ENCODE peak calls at places on chromosomes 16 and 17, in six cellular contexts. P is neuronal stem cell, V is mesenchymal stem cell, B is IMR-90, T is H9, J is mesendoderm. U is an unnamed sample. For H3K79me1, the result is how much of the 10 kb centered on the place peaks cover.

GRCh38 chr16:76444823-76445222 is 167.6 kb downstream of the CNTNAP4 start:
- DNase-seq in V (no peak), J (no peak), P (no peak), T (no peak), B (no peak), U (no peak)

GRCh38 chr17:13825526-13826040 is 223.9 kb upstream of the HS3ST3A1 start:
- DNase-seq in T (no peak), B (no peak), P (no peak), J (peak), V (no peak), U (no peak)

GRCh38 chr17:73998246-73999220 is 204.9 kb upstream of the RPL38 start:
- DNase-seq in T (peak), P (no peak), J (peak), B (no peak), V (no peak), U (peak)

GRCh38 chr17:13027246-13027645 is 9.4 kb upstream of the ELAC2 start:
- DNase-seq in J (no peak), B (peak), V (no peak), T (no peak), P (no peak), U (no peak)

GRCh38 chr16:1097800-1098199 is 1.8 kb upstream of the C1QTNF8 start:
- DNase-seq in P (no peak), V (no peak), T (no peak), B (no peak), J (no peak), U (no peak)

GRCh38 chr16:82995927-82996441 is 369.2 kb downstream of the CDH13 start:
- DNase-seq in B (peak), V (peak), P (no peak), T (no peak), J (no peak), U (no peak)

GRCh38 chr16:79970551-79971236 is 370.2 kb upstream of the MAF start:
- DNase-seq in P (no peak), B (no peak), V (peak), J (peak), T (no peak), U (no peak)

GRCh38 chr16:27407158-27407557 is 5.2 kb downstream of the IL21R start:
- DNase-seq in J (no peak), B (no peak), V (no peak), P (no peak), T (no peak), U (no peak)

GRCh38 chr17:71919896-71920295 is 200.9 kb upstream of the SOX9 start:
- DNase-seq in T (no peak), J (no peak), P (no peak), V (no peak), B (no peak), U (no peak)

GRCh38 chr17:4142107-4142900 is 526 bp downstream of the ZZEF1 start:
- DNase-seq in P (no peak), J (peak), T (no peak), B (peak), V (peak), U (no peak)

GRCh38 chr16:87160218-87160617 is 157.0 kb downstream of the C16orf95 start:
- DNase-seq in T (no peak), B (no peak), V (peak), J (no peak), P (no peak), U (no peak)

GRCh38 chr16:67011274-67011673 is 17.7 kb upstream of the CBFB start:
- DNase-seq in P (no peak), B (no peak), J (no peak), T (no peak), V (no peak), U (no peak)

GRCh38 chr17:60142872-60143499 is 6.8 kb upstream of the CA4 start:
- DNase-seq in J (peak), V (peak), B (peak), T (peak), P (peak), U (no peak)

GRCh38 chr16:8355714-8356113 is 234.6 kb downstream of the TMEM114 start:
- DNase-seq in V (no peak), J (peak), P (no peak), T (no peak), B (no peak), U (no peak)

GRCh38 chr16:89971495-89972243 is 23.1 kb downstream of the DEF8 start:
- DNase-seq in P (no peak), T (no peak), V (no peak), J (no peak), B (no peak), U (no peak)

GRCh38 chr17:74085434-74085833 is 118.0 kb upstream of the RPL38 start:
- DNase-seq in J (peak), B (no peak), T (peak), V (no peak), P (no peak), U (peak)

GRCh38 chr17:78372811-78373210 is 5.6 kb upstream of the PGS1 start:
- DNase-seq in J (no peak), V (no peak), P (no peak), T (no peak), B (no peak), U (no peak)
- H3K79me1 ChIP-seq in J (under half), V (under half), P (under half), T (under half), B (under half), U (under half)

GRCh38 chr17:28745052-28745776 is 1.4 kb downstream of the TRAF4 start:
- DNase-seq in T (peak), V (peak), B (peak), J (peak), P (peak), U (no peak)
- H3K79me1 ChIP-seq in T (under half), V (under half), B (under half), J (under half), P (under half), U (under half)

DNA sequence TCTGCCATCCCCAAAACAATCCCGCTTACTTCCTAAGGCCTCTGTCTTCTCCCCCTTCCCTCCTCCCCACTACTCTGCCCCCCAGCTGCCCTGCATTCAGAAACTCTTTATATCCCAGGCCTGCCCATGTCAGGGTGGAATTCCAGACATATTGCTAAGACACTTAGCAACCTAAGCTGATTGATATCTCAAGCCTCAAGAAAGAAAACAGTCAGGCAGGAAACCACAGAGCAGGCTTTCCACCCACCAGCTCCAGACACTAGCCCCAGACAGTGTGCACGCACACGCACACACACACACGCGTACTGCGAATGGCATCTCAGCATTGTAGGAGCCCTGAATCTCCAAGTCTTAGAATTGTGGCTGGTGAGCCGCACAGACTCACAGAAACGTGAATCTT is 8.9 kb upstream of the LPCAT2 start:
- DNase-seq in T (no peak), V (peak), J (peak), P (no peak), B (peak), U (no peak)
- H3K79me1 ChIP-seq in T (under half), V (under half), J (under half), P (under half), B (under half), U (under half)

GRCh38 chr17:9237661-9238301 is 216.5 kb downstream of the NTN1 start:
- DNase-seq in V (no peak), P (peak), J (peak), B (no peak), T (no peak), U (no peak)

GRCh38 chr17:9235346-9235745 is 214.0 kb downstream of the NTN1 start:
- DNase-seq in J (no peak), B (no peak), P (no peak), T (no peak), V (no peak), U (no peak)

GRCh38 chr17:9238340-9239259 is 217.3 kb downstream of the NTN1 start:
- DNase-seq in B (no peak), T (no peak), P (no peak), V (no peak), J (no peak), U (no peak)

GRCh38 chr17:9236286-9237052 is 215.2 kb downstream of the NTN1 start:
- DNase-seq in B (no peak), T (no peak), J (no peak), V (no peak), P (no peak), U (no peak)

DNA sequence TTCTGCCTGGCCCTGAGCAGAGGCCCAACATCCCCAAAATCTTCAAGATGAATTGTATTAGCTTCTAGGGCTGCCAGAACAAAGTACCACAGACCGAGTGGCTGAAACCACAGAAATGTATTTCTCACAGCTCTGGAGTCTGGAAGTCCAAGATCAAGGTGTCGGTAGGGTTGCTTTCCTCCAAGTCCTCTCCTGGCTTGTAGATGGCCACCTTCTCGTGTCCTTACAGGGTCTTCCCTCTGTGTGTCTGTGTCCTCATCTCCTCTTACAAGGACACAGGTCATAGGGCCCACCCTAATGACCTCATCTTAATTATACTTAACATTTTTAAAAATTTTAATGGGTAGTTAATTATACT is 215.7 kb downstream of the NTN1 start:
- DNase-seq in V (no peak), B (no peak), P (no peak), T (no peak), J (no peak), U (no peak)
- H3K79me1 ChIP-seq in V (under half), B (under half), P (under half), T (under half), J (under half), U (under half)

GRCh38 chr16:57501492-57501891 is 15.2 kb upstream of the DOK4 start:
- DNase-seq in T (no peak), V (no peak), B (no peak), P (no peak), J (no peak), U (no peak)
- H3K79me1 ChIP-seq in T (under half), V (under half), B (under half), P (under half), J (under half), U (under half)

GRCh38 chr16:57620316-57621231 is 7.9 kb upstream of the ADGRG1 start:
- DNase-seq in P (no peak), V (no peak), B (no peak), T (no peak), J (peak), U (no peak)
- H3K79me1 ChIP-seq in P (under half), V (under half), B (under half), T (under half), J (under half), U (under half)

GRCh38 chr16:57958544-57958943 is 12.4 kb downstream of the CNGB1 start:
- DNase-seq in P (no peak), V (no peak), B (no peak), J (no peak), T (no peak), U (no peak)
- H3K79me1 ChIP-seq in P (under half), V (under half), B (under half), J (under half), T (under half), U (under half)

DNA sequence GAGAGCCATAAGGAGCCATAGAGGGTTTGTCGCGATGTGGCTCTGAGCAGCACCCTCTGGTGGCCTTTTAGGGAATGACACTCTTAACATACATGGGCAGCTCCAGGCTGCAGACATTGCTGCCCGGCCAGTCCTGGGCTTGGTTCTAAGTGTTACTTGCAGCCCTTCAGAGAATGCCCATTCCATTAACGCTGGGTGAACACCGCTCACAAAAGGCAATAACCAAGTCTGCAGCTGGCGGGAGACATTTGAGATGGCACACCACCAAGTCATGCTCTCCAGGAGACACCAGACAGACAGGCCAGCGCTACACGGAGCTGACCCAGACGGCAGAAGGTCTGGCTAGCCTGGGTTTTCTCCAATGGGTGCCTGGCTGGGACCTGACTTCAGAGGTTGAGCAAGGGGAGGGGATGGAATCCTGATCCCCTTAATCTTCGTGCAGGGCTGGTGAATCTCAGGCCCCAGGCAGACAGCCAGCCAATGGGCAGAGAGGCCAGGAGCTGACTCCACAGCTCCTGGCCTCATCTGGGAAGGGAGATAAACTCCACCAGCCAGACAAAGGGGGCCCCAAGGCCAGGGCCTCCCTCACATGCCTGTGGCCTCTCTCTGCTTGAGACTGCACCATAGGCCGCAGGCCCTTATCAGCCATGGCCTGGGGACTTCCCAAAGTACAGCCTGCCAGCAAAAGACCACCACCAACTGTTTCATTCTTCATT is 58.8 kb downstream of the ZDHHC7 start:
- DNase-seq in P (peak), B (peak), T (peak), V (peak), J (peak), U (peak)
- H3K79me1 ChIP-seq in P (under half), B (under half), T (under half), V (under half), J (under half), U (under half)

GRCh38 chr17:75535871-75536270 is 10.4 kb downstream of the LLGL2 start:
- DNase-seq in J (no peak), V (no peak), B (no peak), P (no peak), T (no peak), U (no peak)
- H3K79me1 ChIP-seq in J (under half), V (under half), B (under half), P (under half), T (under half), U (under half)

DNA sequence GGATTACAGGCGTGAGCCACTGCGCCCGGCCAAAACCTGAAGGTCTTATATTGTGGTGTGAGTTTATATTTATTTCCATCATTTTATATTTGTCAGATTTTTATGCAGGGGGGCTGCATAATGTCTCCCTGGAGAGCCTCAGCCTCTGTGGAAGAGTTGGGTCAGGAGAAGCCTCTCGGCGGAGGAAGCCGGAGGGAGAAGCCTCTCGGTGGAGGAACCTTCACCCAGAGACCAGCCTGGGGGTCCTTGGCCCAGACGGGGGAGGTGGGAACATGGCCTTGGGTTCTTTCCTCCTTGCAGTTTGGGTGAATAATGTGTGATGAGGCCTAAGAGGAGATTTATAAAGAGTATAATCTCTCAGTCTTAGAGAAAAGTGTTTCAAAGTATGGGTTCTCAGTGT is 22.4 kb upstream of the ZNF750 start:
- DNase-seq in T (no peak), P (no peak), V (no peak), B (no peak), J (no peak), U (no peak)
- H3K79me1 ChIP-seq in T (under half), P (under half), V (under half), B (under half), J (under half), U (under half)

U was measured in H1.